ENCODE peak calls at places on chromosomes 13 and 19, in ten cellular contexts. U, X, B, Y, A, P, Q, N, W and Z are unnamed samples.

GRCh38 chr13:32045963-32046785 is 14.6 kb downstream of the FRY start:
- DNase-seq in W (no peak), N (no peak), A (no peak), B (no peak), X (no peak), Q (peak; percentile 53), Y (no peak), U (peak; percentile 21), P (peak; percentile 54), Z (no peak)

GRCh38 chr19:43532571-43532961 is 422 bp upstream of the ZNF575 start:
- DNase-seq in U (peak; percentile 69), X (no peak), B (peak; percentile 62), W (peak; percentile 35), N (peak; percentile 65), A (no peak), Y (no peak), P (no peak), Q (no peak), Z (peak; percentile 49)

GRCh38 chr13:51380269-51380668 is 40.8 kb downstream of the SERPINE3 start:
- DNase-seq in N (no peak), W (no peak), U (no peak), B (no peak), X (no peak), Q (peak; percentile 62), Y (no peak), A (no peak), P (peak; percentile 43), Z (no peak)

GRCh38 chr13:76980075-76980718 is 11.7 kb upstream of the CLN5 start:
- DNase-seq in X (peak; percentile 68), A (peak; percentile 93), P (peak; percentile 28), Q (peak; percentile 78), Y (peak; percentile 85), U (peak; percentile 76), B (peak; percentile 87), N (peak; percentile 43), W (peak; percentile 98), Z (peak; percentile 67)

GRCh38 chr19:15371786-15372380 is 7.7 kb downstream of the AKAP8 start:
- DNase-seq in Y (no peak), N (no peak), W (no peak), B (no peak), P (no peak), Q (no peak), U (no peak), X (no peak), A (no peak), Z (no peak)

GRCh38 chr13:104875008-104875762 is 1660.3 kb downstream of the EFNB2 start:
- DNase-seq in Y (no peak), B (no peak), P (no peak), Q (no peak), U (no peak), X (no peak), A (no peak), W (no peak), N (no peak), Z (no peak)

GRCh38 chr19:18542936-18543813 is at the start of gene FKBP8:
- DNase-seq in U (peak; percentile 95), W (peak; percentile 99), Y (peak; percentile 93), N (peak; percentile 65), A (peak; percentile 94), X (peak; percentile 80), Q (peak; percentile 96), P (peak; percentile 82), B (peak; percentile 96), Z (peak; percentile 92)

GRCh38 chr13:39415403-39415802 is 187.6 kb downstream of the LHFPL6 start:
- DNase-seq in Y (no peak), N (peak; percentile 15), X (no peak), A (peak; percentile 2), U (peak; percentile 56), B (peak; percentile 60), W (no peak), P (peak; percentile 47), Q (peak; percentile 68), Z (peak; percentile 40)

GRCh38 chr13:86572115-86572514 is 772.9 kb upstream of the SLITRK6 start:
- DNase-seq in A (no peak), B (no peak), W (no peak), U (no peak), P (peak; percentile 70), X (no peak), Q (peak; percentile 37), Y (no peak), N (peak; percentile 24), Z (no peak)

GRCh38 chr13:30824651-30825050 is 81.4 kb upstream of the MEDAG start:
- DNase-seq in W (peak; percentile 64), N (no peak), A (no peak), B (no peak), P (no peak), U (no peak), Q (no peak), X (no peak), Y (no peak), Z (no peak)

GRCh38 chr19:18282021-18282787 is 782 bp upstream of the JUND start:
- DNase-seq in A (no peak), N (no peak), W (no peak), Q (peak; percentile 83), B (peak; percentile 50), Y (no peak), X (no peak), U (no peak), P (no peak), Z (no peak)

GRCh38 chr19:51980116-51980736 is 6.4 kb downstream of the ZNF350 start:
- DNase-seq in A (no peak), P (no peak), U (no peak), Y (no peak), Q (no peak), W (no peak), N (no peak), X (no peak), B (no peak), Z (no peak)

GRCh38 chr19:32346901-32347300 is 1.5 kb downstream of the ZNF507 start:
- DNase-seq in P (no peak), Q (no peak), N (no peak), B (no peak), U (no peak), X (no peak), W (no peak), Y (no peak), A (no peak), Z (no peak)

GRCh38 chr19:32349724-32350475 is 4.5 kb downstream of the ZNF507 start:
- DNase-seq in Q (peak; percentile 12), W (no peak), A (no peak), N (no peak), B (no peak), P (no peak), U (no peak), Y (no peak), X (no peak), Z (no peak)

GRCh38 chr19:32342695-32343094 is 2.7 kb upstream of the ZNF507 start:
- DNase-seq in W (no peak), X (no peak), Y (no peak), Q (no peak), P (no peak), N (no peak), B (no peak), U (no peak), A (no peak), Z (no peak)

GRCh38 chr19:32343550-32344262 is 1.7 kb upstream of the ZNF507 start:
- DNase-seq in N (no peak), P (no peak), B (no peak), W (no peak), U (no peak), Q (no peak), X (no peak), Y (no peak), A (no peak), Z (no peak)

GRCh38 chr19:32345261-32346207 is at the start of gene ZNF507:
- DNase-seq in W (peak; percentile 97), U (peak; percentile 81), B (peak; percentile 87), X (peak; percentile 62), N (peak; percentile 47), Q (peak; percentile 92), A (peak; percentile 83), P (peak; percentile 63), Y (peak; percentile 77), Z (peak; percentile 81)
- H3K27ac ChIP-seq in W (peak within 1 kb of the TSS; percentile 70), U (peak within 1 kb of the TSS; percentile 49), B (peak within 1 kb of the TSS; percentile 91), X (peak within 1 kb of the TSS; percentile 78), N (peak within 1 kb of the TSS; percentile 84), Q (peak within 1 kb of the TSS; percentile 41), A (peak within 1 kb of the TSS; percentile 89), P (peak within 1 kb of the TSS; percentile 87), Y (peak within 1 kb of the TSS; percentile 82), Z (peak within 1 kb of the TSS; percentile 81)

GRCh38 chr13:98156259-98156658 is 13.4 kb downstream of the FARP1 start:
- DNase-seq in U (no peak), P (no peak), B (no peak), Y (no peak), Q (no peak), N (no peak), X (no peak), W (no peak), A (no peak), Z (no peak)
- H3K27ac ChIP-seq in U (no peak overlapping the region), P (peak overlapping the region; percentile 16), B (no peak overlapping the region), Y (no peak overlapping the region), Q (no peak overlapping the region), N (no peak overlapping the region), X (no peak overlapping the region), W (no peak overlapping the region), A (no peak overlapping the region), Z (peak overlapping the region; percentile 42)

DNA sequence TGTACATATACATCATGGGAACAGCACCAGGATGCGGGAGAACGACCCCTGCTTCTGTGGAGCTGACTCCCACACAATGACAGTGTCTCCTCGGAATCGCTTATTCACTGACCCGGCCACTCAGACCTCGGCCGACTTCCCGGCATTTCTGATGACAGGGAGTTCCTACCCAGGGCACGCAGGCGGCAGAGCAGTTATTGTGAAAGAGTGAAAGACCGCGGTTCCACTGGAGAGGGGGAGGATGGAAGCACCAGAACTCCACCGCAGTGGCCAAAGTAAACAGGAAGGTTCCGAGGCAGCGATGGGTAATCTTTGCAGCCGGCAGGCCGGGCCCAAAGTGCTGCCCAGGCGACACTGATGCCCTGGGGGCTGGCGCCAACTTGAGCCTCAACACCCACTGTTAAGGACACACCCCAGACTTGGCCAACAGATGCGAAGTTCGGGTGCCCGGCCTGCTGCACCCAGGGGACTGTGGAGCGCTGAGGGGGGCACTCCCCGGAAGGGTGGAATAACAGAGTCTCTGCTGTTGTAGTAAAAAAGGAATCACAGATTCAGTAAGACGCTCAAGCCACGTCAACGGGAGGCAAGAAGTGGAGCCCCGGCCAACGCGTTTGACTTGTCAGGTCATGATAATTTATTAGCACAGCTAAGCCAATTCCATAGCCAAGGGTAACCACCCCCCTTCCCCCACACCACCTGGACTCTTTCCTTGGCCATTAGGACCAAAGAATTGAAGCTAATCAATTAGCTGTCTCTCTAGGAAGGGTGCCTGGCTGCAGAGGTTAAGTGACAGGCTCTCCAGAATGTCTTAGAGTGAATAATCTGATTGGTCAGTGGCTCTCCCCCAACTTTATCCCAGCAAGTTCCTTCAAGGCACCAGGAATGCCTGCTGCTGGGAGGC is 5.8 kb downstream of the MLLT1 start:
- DNase-seq in P (peak; percentile 91), A (no peak), B (peak; percentile 80), W (peak; percentile 86), N (no peak), X (no peak), Y (no peak), U (peak; percentile 95), Q (peak; percentile 99), Z (peak; percentile 97)
- H3K27ac ChIP-seq in P (peak overlapping the region; percentile 96), A (no peak overlapping the region), B (peak overlapping the region; percentile 95), W (peak overlapping the region; percentile 95), N (no peak overlapping the region), X (no peak overlapping the region), Y (no peak overlapping the region), U (peak overlapping the region; percentile 83), Q (peak overlapping the region; percentile 97), Z (peak overlapping the region; percentile 92)

DNA sequence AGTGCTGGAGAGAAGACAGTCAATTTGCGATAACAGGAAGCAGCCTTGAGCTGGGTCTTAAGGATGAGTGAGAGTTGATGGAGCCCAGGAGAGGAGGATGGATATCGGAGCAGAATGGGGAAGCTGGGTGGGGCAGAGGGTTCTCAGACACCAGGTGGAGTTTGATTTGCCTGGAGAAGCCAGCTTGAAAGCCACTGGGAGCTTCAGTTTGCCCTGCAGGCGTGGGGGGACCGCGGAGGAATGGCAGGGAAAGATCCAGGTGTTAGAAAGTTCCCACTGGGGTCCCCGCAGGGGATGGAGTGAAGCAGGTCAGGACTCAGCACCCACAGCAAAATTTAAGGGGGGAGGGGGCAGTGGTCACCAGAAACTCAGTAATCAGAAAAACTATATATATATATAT is 887 bp upstream of the CDC42EP5 start:
- DNase-seq in A (no peak), W (no peak), U (no peak), N (no peak), P (no peak), Q (no peak), Y (no peak), B (no peak), X (no peak), Z (no peak)
- H3K27ac ChIP-seq in A (no peak overlapping the region), W (peak overlapping the region; percentile 89), U (no peak overlapping the region), N (no peak overlapping the region), P (no peak overlapping the region), Q (peak overlapping the region; percentile 60), Y (no peak overlapping the region), B (peak overlapping the region; percentile 80), X (no peak overlapping the region), Z (no peak overlapping the region)